ENCODE peak calls at places on chromosomes 1 and 21, in seven cellular contexts. C is effector CD4-positive, alpha-beta T cell; D is breast epithelium; N is skeletal muscle cell; O is stimulated activated CD8-positive, alpha-beta memory T cell treated with anti-CD3 and anti-CD28 coated beads, Interleukin-4, amount 100 ng/mL, for 1 hour; V is T-helper 2 cell; T is mucosa of gallbladder. Y is an unnamed sample.
A peak's percentile ranks its signal among the peaks of the same experiment; 100 is the strongest.

GRCh38 chr1:234458352-234459027 is 20.5 kb downstream of the TARBP1 start:
- DNase-seq in T (no peak), N (no peak), V (no peak), O (no peak), D (peak; percentile 64), C (no peak), Y (no peak)

GRCh38 chr1:48059289-48059688 is 62.1 kb upstream of the TRABD2B start:
- DNase-seq in C (no peak), O (no peak), T (no peak), N (no peak), D (no peak), V (no peak), Y (no peak)

GRCh38 chr21:36684957-36685714 is 13.8 kb upstream of the SIM2 start:
- DNase-seq in V (no peak), C (no peak), T (no peak), O (no peak), D (no peak), N (no peak), Y (no peak)

GRCh38 chr1:233704125-233704881 is 90.4 kb downstream of the KCNK1 start:
- DNase-seq in O (no peak), N (no peak), T (no peak), C (no peak), V (no peak), D (no peak), Y (no peak)

GRCh38 chr1:5704785-5705514 is 287.3 kb downstream of the NPHP4 start:
- DNase-seq in D (no peak), T (no peak), O (no peak), N (no peak), V (no peak), C (no peak), Y (no peak)

GRCh38 chr1:167683641-167684502 is 37.9 kb upstream of the MPZL1 start:
- DNase-seq in O (no peak), D (no peak), T (no peak), C (no peak), N (no peak), V (no peak), Y (no peak)

GRCh38 chr1:57162607-57163235 is 196.9 kb upstream of the C8B start:
- DNase-seq in O (no peak), V (no peak), N (no peak), T (no peak), D (no peak), C (no peak), Y (no peak)

GRCh38 chr1:241706967-241707366 is 54.9 kb downstream of the WDR64 start:
- DNase-seq in N (no peak), V (no peak), T (no peak), D (no peak), C (no peak), O (peak; percentile 0), Y (no peak)

GRCh38 chr1:116287341-116288200 is 85.5 kb upstream of the ATP1A1 start:
- DNase-seq in N (no peak), C (no peak), D (no peak), V (no peak), O (no peak), T (no peak), Y (no peak)

GRCh38 chr21:40770435-40771055 is 76.4 kb downstream of the DSCAM start:
- DNase-seq in N (no peak), O (no peak), T (no peak), C (no peak), D (no peak), V (no peak), Y (no peak)